ENCODE peak calls at places on chromosomes 1 and 21, in seven cellular contexts. T is neuronal stem cell; F is IMR-90; C is fibroblast of lung; P is CD8-positive, alpha-beta T cell; I is pancreas; G is HepG2. Z is an unnamed sample.

GRCh38 chr21:29360799-29361765 is 62.4 kb downstream of the BACH1 start:
- DNase-seq in T (no peak), F (peak), C (no peak), P (no peak), I (peak), G (no peak), Z (peak)

GRCh38 chr1:248852548-248852947 is 6.3 kb downstream of the ZNF692 start:
- DNase-seq in T (no peak), F (no peak), C (no peak), P (peak), I (no peak), G (no peak), Z (peak)

GRCh38 chr1:21524220-21524619 is 15.0 kb downstream of the ALPL start:
- DNase-seq in T (no peak), F (no peak), C (no peak), P (no peak), I (no peak), G (no peak), Z (no peak)

GRCh38 chr1:93735722-93736121 is 54.1 kb upstream of the BCAR3 start:
- DNase-seq in T (no peak), F (peak), C (peak), P (no peak), I (no peak), G (no peak), Z (no peak)

GRCh38 chr21:46156378-46156645 is 933 bp upstream of the FTCD start:
- DNase-seq in T (no peak), F (no peak), C (no peak), P (no peak), I (peak), G (no peak), Z (no peak)

GRCh38 chr1:151533870-151534269 is 6.2 kb upstream of the TUFT1 start:
- DNase-seq in T (no peak), F (no peak), C (no peak), P (no peak), I (no peak), G (no peak), Z (no peak)

GRCh38 chr1:47534040-47534328 is 96.1 kb downstream of the FOXD2 start:
- DNase-seq in T (no peak), F (no peak), C (no peak), P (no peak), I (no peak), G (no peak), Z (no peak)

GRCh38 chr1:239387304-239388231 is 1.2 kb downstream of the CHRM3 start:
- DNase-seq in T (peak), F (no peak), C (no peak), P (no peak), I (peak), G (no peak), Z (no peak)

GRCh38 chr1:17671741-17672140 is 83.4 kb upstream of the ACTL8 start:
- DNase-seq in T (no peak), F (no peak), C (no peak), P (no peak), I (no peak), G (no peak), Z (no peak)

GRCh38 chr1:32960342-32960741 is 4.3 kb downstream of the RNF19B start:
- DNase-seq in T (no peak), F (no peak), C (no peak), P (no peak), I (no peak), G (no peak), Z (peak)

GRCh38 chr21:45420061-45420521 is 15.1 kb downstream of the COL18A1 start:
- DNase-seq in T (no peak), F (no peak), C (no peak), P (no peak), I (no peak), G (no peak), Z (no peak)

GRCh38 chr1:221741364-221741970 is 422 bp downstream of the DUSP10 start:
- DNase-seq in T (peak), F (peak), C (no peak), P (no peak), I (peak), G (no peak), Z (no peak)

GRCh38 chr1:99327357-99327756 is 63.1 kb downstream of the PLPPR4 start:
- DNase-seq in T (no peak), F (no peak), C (no peak), P (no peak), I (no peak), G (no peak), Z (no peak)

GRCh38 chr1:30315185-30315960 is 408.0 kb downstream of the MATN1 start:
- DNase-seq in T (no peak), F (peak), C (no peak), P (no peak), I (peak), G (no peak), Z (peak)

GRCh38 chr1:243727503-243728191 is 122.4 kb downstream of the AKT3 start:
- DNase-seq in T (no peak), F (no peak), C (no peak), P (no peak), I (no peak), G (no peak), Z (peak)

GRCh38 chr1:109849670-109850069 is 61.0 kb upstream of the CSF1 start:
- DNase-seq in T (no peak), F (no peak), C (no peak), P (no peak), I (no peak), G (no peak), Z (no peak)

GRCh38 chr1:147201276-147201675 is 23.9 kb downstream of the FMO5 start:
- DNase-seq in T (no peak), F (peak), C (peak), P (no peak), I (no peak), G (no peak), Z (no peak)

GRCh38 chr1:60541831-60542532 is 468.4 kb upstream of the C1orf87 start:
- DNase-seq in T (no peak), F (no peak), C (no peak), P (no peak), I (no peak), G (no peak), Z (no peak)

GRCh38 chr1:22930235-22930912 is 42.3 kb downstream of the LACTBL1 start:
- DNase-seq in T (peak), F (peak), C (peak), P (no peak), I (peak), G (peak), Z (peak)

GRCh38 chr1:163928080-163928479 is 606.3 kb downstream of the NUF2 start:
- DNase-seq in T (no peak), F (no peak), C (no peak), P (no peak), I (no peak), G (no peak), Z (no peak)

GRCh38 chr1:7293702-7294630 is 477.1 kb upstream of the VAMP3 start:
- DNase-seq in T (no peak), F (no peak), C (no peak), P (no peak), I (no peak), G (no peak), Z (no peak)

GRCh38 chr1:207024202-207025143 is 8.1 kb downstream of the C1orf116 start:
- DNase-seq in T (no peak), F (no peak), C (no peak), P (no peak), I (no peak), G (no peak), Z (no peak)

GRCh38 chr1:8870605-8871538 is 7.6 kb downstream of the ENO1 start:
- DNase-seq in T (no peak), F (no peak), C (no peak), P (no peak), I (no peak), G (no peak), Z (no peak)

GRCh38 chr1:205711105-205712048 is 31.1 kb upstream of the SLC45A3 start:
- DNase-seq in T (peak), F (peak), C (peak), P (peak), I (peak), G (peak), Z (peak)

GRCh38 chr1:110114173-110114572 is 1.9 kb downstream of the UBL4B start:
- DNase-seq in T (no peak), F (no peak), C (no peak), P (no peak), I (no peak), G (no peak), Z (no peak)

GRCh38 chr21:41585199-41585994 is 77.4 kb upstream of the TMPRSS2 start:
- DNase-seq in T (no peak), F (no peak), C (no peak), P (no peak), I (no peak), G (no peak), Z (no peak)

GRCh38 chr1:921011-921837 is 2.5 kb upstream of the SAMD11 start:
- DNase-seq in T (peak), F (peak), C (peak), P (no peak), I (peak), G (peak), Z (peak)

GRCh38 chr1:30749691-30750583 is 7.6 kb downstream of the LAPTM5 start:
- DNase-seq in T (no peak), F (no peak), C (no peak), P (peak), I (no peak), G (no peak), Z (peak)

GRCh38 chr1:212678456-212679410 is 20.9 kb downstream of the BATF3 start:
- DNase-seq in T (no peak), F (no peak), C (no peak), P (no peak), I (no peak), G (no peak), Z (no peak)

GRCh38 chr21:42381347-42381984 is 14.4 kb downstream of the TMPRSS3 start:
- DNase-seq in T (no peak), F (peak), C (peak), P (peak), I (peak), G (peak), Z (peak)

GRCh38 chr1:169610858-169611257 is 19.1 kb downstream of the SELP start:
- DNase-seq in T (no peak), F (no peak), C (no peak), P (no peak), I (no peak), G (no peak), Z (no peak)

GRCh38 chr1:89908993-89909436 is 85.9 kb upstream of the ZNF326 start:
- DNase-seq in T (no peak), F (peak), C (peak), P (no peak), I (no peak), G (no peak), Z (no peak)

GRCh38 chr1:177080564-177080963 is 83.9 kb downstream of the ASTN1 start:
- DNase-seq in T (no peak), F (no peak), C (no peak), P (no peak), I (no peak), G (no peak), Z (no peak)

GRCh38 chr21:27326293-27326692 is 359.4 kb upstream of the ADAMTS5 start:
- DNase-seq in T (no peak), F (no peak), C (no peak), P (no peak), I (no peak), G (no peak), Z (no peak)

GRCh38 chr1:2130871-2131289 is 63.7 kb downstream of the FAAP20 start:
- DNase-seq in T (no peak), F (no peak), C (no peak), P (no peak), I (no peak), G (no peak), Z (no peak)

GRCh38 chr1:156444407-156445001 is 56.1 kb downstream of the MEF2D start:
- DNase-seq in T (no peak), F (no peak), C (no peak), P (peak), I (no peak), G (peak), Z (peak)

GRCh38 chr1:171251741-171252300 is 3.5 kb downstream of the FMO1 start:
- DNase-seq in T (peak), F (peak), C (peak), P (peak), I (peak), G (peak), Z (no peak)

GRCh38 chr1:154404984-154405761 is at the start of gene IL6R:
- DNase-seq in T (peak), F (peak), C (peak), P (peak), I (peak), G (peak), Z (peak)

GRCh38 chr1:154403300-154403943 is 1.7 kb upstream of the IL6R start:
- DNase-seq in T (no peak), F (no peak), C (no peak), P (peak), I (no peak), G (no peak), Z (no peak)

GRCh38 chr1:154405762-154406571 is 824 bp downstream of the IL6R start:
- DNase-seq in T (peak), F (peak), C (peak), P (peak), I (peak), G (peak), Z (peak)

GRCh38 chr1:154403983-154404382 is 1.2 kb upstream of the IL6R start:
- DNase-seq in T (no peak), F (no peak), C (no peak), P (no peak), I (no peak), G (no peak), Z (no peak)

GRCh38 chr1:154404511-154404931 is 622 bp upstream of the IL6R start:
- DNase-seq in T (no peak), F (no peak), C (no peak), P (no peak), I (peak), G (no peak), Z (peak)
- H3K4me3 ChIP-seq in T (no peak), F (no peak), C (peak), P (peak), I (peak), G (peak), Z (peak)

DNA sequence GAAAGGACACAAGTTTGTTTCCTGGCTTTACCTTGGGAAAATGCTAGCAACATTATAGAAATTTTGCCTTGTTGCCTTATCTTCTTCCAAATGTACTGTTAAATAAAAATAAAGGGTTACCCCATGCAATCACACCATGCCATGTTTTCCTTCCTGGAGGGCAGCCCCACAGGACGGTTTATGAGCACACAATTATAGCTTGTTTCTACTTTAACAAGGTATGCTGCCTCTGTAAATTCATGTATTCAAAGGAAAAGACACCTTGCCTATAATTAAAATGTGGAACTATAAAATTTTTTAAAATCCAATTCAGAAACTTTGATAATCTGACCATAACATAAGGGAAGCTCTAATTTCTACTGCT is 63.4 kb downstream of the CAPN2 start:
- DNase-seq in T (no peak), F (no peak), C (no peak), P (no peak), I (no peak), G (no peak), Z (no peak)
- H3K27ac ChIP-seq in T (no peak), F (no peak), C (peak), P (no peak), I (no peak), G (no peak), Z (no peak)

GRCh38 chr21:34745557-34746255 is 76.9 kb downstream of the CLIC6 start:
- DNase-seq in T (peak), F (peak), C (peak), P (peak), I (peak), G (peak), Z (peak)
- H3K4me3 ChIP-seq in T (no peak), F (no peak), C (peak), P (no peak), I (peak), G (peak), Z (no peak)

DNA sequence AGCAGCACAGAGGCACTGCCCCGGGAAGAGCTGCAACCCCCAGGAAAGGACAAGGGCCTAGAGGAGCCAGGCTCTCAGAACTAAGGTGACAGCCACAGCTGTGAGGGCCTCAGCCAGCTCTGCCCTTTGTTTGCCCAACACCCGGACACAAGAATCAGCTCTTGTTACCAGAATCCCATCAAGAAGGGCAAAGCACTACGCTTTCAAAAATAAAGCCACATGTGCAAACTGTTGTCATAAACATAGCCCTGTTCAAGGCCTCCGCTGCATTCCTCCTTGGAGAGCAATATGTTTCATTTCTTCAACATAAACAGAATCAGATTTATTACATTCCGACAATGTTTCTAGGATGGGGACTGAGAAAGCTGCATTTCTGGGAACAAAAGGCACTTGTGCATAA is 71.2 kb downstream of the SSBP3 start:
- DNase-seq in T (no peak), F (peak), C (peak), P (no peak), I (no peak), G (no peak), Z (no peak)
- H3K27ac ChIP-seq in T (no peak), F (peak), C (peak), P (no peak), I (peak), G (peak), Z (no peak)

GRCh38 chr1:12539320-12539704 is 78.7 kb downstream of the DHRS3 start:
- DNase-seq in T (no peak), F (no peak), C (no peak), P (no peak), I (no peak), G (no peak), Z (no peak)

GRCh38 chr1:12537906-12538461 is 80.0 kb downstream of the DHRS3 start:
- DNase-seq in T (no peak), F (no peak), C (no peak), P (no peak), I (no peak), G (no peak), Z (no peak)

GRCh38 chr1:12541274-12542137 is 76.5 kb downstream of the DHRS3 start:
- DNase-seq in T (no peak), F (peak), C (peak), P (no peak), I (no peak), G (no peak), Z (no peak)

GRCh38 chr1:12540580-12541273 is 77.3 kb downstream of the DHRS3 start:
- DNase-seq in T (no peak), F (no peak), C (no peak), P (no peak), I (no peak), G (no peak), Z (no peak)

GRCh38 chr1:12539705-12540579 is 78.1 kb downstream of the DHRS3 start:
- DNase-seq in T (peak), F (peak), C (peak), P (no peak), I (peak), G (peak), Z (no peak)
- H3K4me3 ChIP-seq in T (no peak), F (no peak), C (peak), P (no peak), I (no peak), G (peak), Z (no peak)

DNA sequence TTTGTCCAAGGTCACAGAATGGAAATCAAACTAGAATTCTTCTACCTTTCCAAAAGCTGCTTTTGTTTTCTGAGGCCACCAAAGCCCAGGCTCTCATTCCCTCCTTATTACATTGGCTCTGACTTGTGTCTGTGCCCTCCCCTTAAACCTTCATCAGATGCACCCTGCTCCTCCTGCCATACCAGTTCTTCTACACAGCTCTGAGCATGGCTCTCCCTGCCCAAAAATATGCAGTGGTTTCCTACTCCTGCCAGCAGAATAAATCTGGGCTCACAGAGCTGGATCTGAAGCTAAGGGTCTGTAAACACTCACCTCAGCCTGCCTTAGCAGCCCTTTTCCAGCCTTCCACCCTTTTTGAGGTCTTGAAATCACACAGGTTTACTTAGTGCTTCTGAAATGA is 55.0 kb downstream of the TTC3 start:
- DNase-seq in T (no peak), F (no peak), C (no peak), P (no peak), I (no peak), G (no peak), Z (no peak)
- H3K27ac ChIP-seq in T (no peak), F (no peak), C (no peak), P (no peak), I (no peak), G (no peak), Z (no peak)

GRCh38 chr1:185964946-185965345 is 230.8 kb downstream of the HMCN1 start:
- DNase-seq in T (no peak), F (peak), C (no peak), P (no peak), I (no peak), G (no peak), Z (no peak)

GRCh38 chr1:185969028-185969427 is 234.8 kb downstream of the HMCN1 start:
- DNase-seq in T (no peak), F (peak), C (peak), P (no peak), I (no peak), G (no peak), Z (no peak)

GRCh38 chr1:185966487-185966886 is 232.3 kb downstream of the HMCN1 start:
- DNase-seq in T (no peak), F (no peak), C (no peak), P (no peak), I (no peak), G (no peak), Z (no peak)

GRCh38 chr1:185969524-185969991 is 235.4 kb downstream of the HMCN1 start:
- DNase-seq in T (no peak), F (peak), C (no peak), P (no peak), I (no peak), G (no peak), Z (no peak)

GRCh38 chr1:185965870-185966269 is 231.7 kb downstream of the HMCN1 start:
- DNase-seq in T (no peak), F (no peak), C (no peak), P (no peak), I (no peak), G (no peak), Z (no peak)
- H3K4me3 ChIP-seq in T (no peak), F (no peak), C (no peak), P (no peak), I (no peak), G (no peak), Z (no peak)

Z was measured in Karpas-422.